ENCODE peak calls at places on chromosomes 11 and 22, in ten cellular contexts. S, T, L, H, W, I, E, P, N and F are unnamed samples.

GRCh38 chr11:60609632-60610031 is 89.8 kb upstream of the MS4A8 start:
- DNase-seq in L (no peak), P (no peak), N (no peak), T (no peak), E (no peak), I (no peak), W (no peak), S (no peak), H (no peak), F (no peak)

GRCh38 chr11:35035894-35036408 is 103.0 kb upstream of the CD44 start:
- DNase-seq in W (no peak), S (no peak), L (peak), N (no peak), E (peak), I (peak), T (no peak), P (peak), H (no peak), F (no peak)

GRCh38 chr11:3165152-3165705 is at the start of gene OSBPL5:
- DNase-seq in W (peak), L (no peak), N (peak), P (peak), T (peak), H (peak), I (peak), S (peak), E (peak), F (peak)

GRCh38 chr11:108912587-108912986 is 247.7 kb downstream of the DDX10 start:
- DNase-seq in T (no peak), I (peak), N (no peak), P (no peak), H (no peak), S (no peak), W (no peak), L (no peak), E (peak), F (no peak)

GRCh38 chr11:91926967-91927366 is 297.7 kb upstream of the FAT3 start:
- DNase-seq in S (no peak), E (no peak), P (no peak), L (no peak), N (peak), H (peak), I (no peak), T (no peak), W (no peak), F (no peak)

GRCh38 chr11:134724106-134724778 is 312.2 kb upstream of the B3GAT1 start:
- DNase-seq in T (no peak), S (no peak), N (no peak), I (no peak), E (no peak), W (no peak), L (no peak), P (no peak), H (no peak), F (no peak)

GRCh38 chr11:12480401-12480800 is 103.0 kb downstream of the PARVA start:
- DNase-seq in H (no peak), E (no peak), I (peak), W (no peak), T (no peak), P (no peak), N (no peak), L (no peak), S (no peak), F (no peak)

GRCh38 chr22:33578752-33579151 is 341.5 kb downstream of the LARGE1 start:
- DNase-seq in P (no peak), E (no peak), W (no peak), L (no peak), S (no peak), T (no peak), H (no peak), N (no peak), I (no peak), F (no peak)

GRCh38 chr11:100888836-100889235 is 201.7 kb downstream of the ARHGAP42 start:
- DNase-seq in L (no peak), T (no peak), P (no peak), W (no peak), I (no peak), N (no peak), S (no peak), H (no peak), E (peak), F (no peak)

GRCh38 chr11:104091281-104092071 is 55.0 kb downstream of the DDI1 start:
- DNase-seq in E (peak), N (no peak), H (no peak), T (no peak), S (no peak), I (no peak), W (no peak), P (no peak), L (no peak), F (no peak)

GRCh38 chr11:117096140-117096972 is 1.9 kb downstream of the SIK3 start:
- DNase-seq in L (peak), E (no peak), H (peak), I (no peak), T (peak), W (no peak), P (no peak), N (no peak), S (no peak), F (no peak)

GRCh38 chr11:126415669-126416420 is 60.4 kb downstream of the ST3GAL4 start:
- DNase-seq in T (no peak), W (no peak), L (no peak), I (no peak), S (no peak), E (no peak), H (peak), N (peak), P (no peak), F (no peak)

GRCh38 chr22:43298062-43298801 is 44.9 kb downstream of the SCUBE1 start:
- DNase-seq in E (no peak), H (no peak), L (no peak), N (no peak), W (no peak), P (no peak), I (no peak), S (peak), T (no peak), F (no peak)

GRCh38 chr11:1827095-1827797 is 7.5 kb upstream of the SYT8 start:
- DNase-seq in T (no peak), N (peak), W (peak), E (peak), P (no peak), L (no peak), S (no peak), I (peak), H (peak), F (no peak)

GRCh38 chr11:88352139-88352538 is 14.6 kb upstream of the CTSC start:
- DNase-seq in N (no peak), H (no peak), W (no peak), I (no peak), S (no peak), P (no peak), L (no peak), T (no peak), E (peak), F (no peak)

GRCh38 chr11:47766363-47767227 is 546 bp downstream of the FNBP4 start:
- DNase-seq in P (no peak), H (peak), N (peak), S (peak), E (peak), I (peak), T (peak), L (peak), W (peak), F (peak)

GRCh38 chr22:37267128-37267587 is 15.2 kb upstream of the CYTH4 start:
- DNase-seq in I (no peak), E (no peak), N (no peak), W (peak), S (no peak), T (peak), L (peak), P (no peak), H (peak), F (peak)

GRCh38 chr22:39496131-39496838 is 5.8 kb upstream of the MIEF1 start:
- DNase-seq in L (no peak), N (peak), W (peak), H (peak), S (peak), P (no peak), T (peak), I (peak), E (peak), F (peak)

GRCh38 chr11:14360976-14361375 is 2.0 kb upstream of the RRAS2 start:
- DNase-seq in T (no peak), H (no peak), I (no peak), N (no peak), S (no peak), W (no peak), P (no peak), L (no peak), E (no peak), F (no peak)

GRCh38 chr11:125128450-125128849 is 17.0 kb upstream of the TMEM218 start:
- DNase-seq in W (no peak), N (no peak), T (no peak), H (no peak), I (peak), E (peak), P (peak), L (no peak), S (no peak), F (no peak)

GRCh38 chr22:42202669-42203068 is 67.8 kb downstream of the TCF20 start:
- DNase-seq in E (peak), I (no peak), T (no peak), L (no peak), W (no peak), N (no peak), S (no peak), P (no peak), H (no peak), F (no peak)

GRCh38 chr11:128590587-128590986 is 3.2 kb upstream of the ETS1 start:
- DNase-seq in N (no peak), P (no peak), H (no peak), I (no peak), T (no peak), W (no peak), L (no peak), E (no peak), S (no peak), F (no peak)

GRCh38 chr11:37926772-37927171 is 1328.7 kb upstream of the RAG2 start:
- DNase-seq in S (no peak), L (no peak), W (no peak), H (no peak), E (peak), T (no peak), I (peak), P (no peak), N (no peak), F (no peak)

GRCh38 chr11:71338806-71339177 is 86.4 kb upstream of the SHANK2 start:
- DNase-seq in L (no peak), W (no peak), S (no peak), H (no peak), E (no peak), P (no peak), T (no peak), N (no peak), I (no peak), F (no peak)

GRCh38 chr11:70322653-70323052 is 52.2 kb downstream of the PPFIA1 start:
- DNase-seq in W (no peak), N (no peak), H (no peak), I (no peak), P (no peak), E (no peak), L (no peak), T (no peak), S (no peak), F (peak)

GRCh38 chr11:70324354-70325115 is 54.0 kb downstream of the PPFIA1 start:
- DNase-seq in P (no peak), H (no peak), E (peak), W (no peak), S (no peak), T (no peak), I (no peak), L (peak), N (no peak), F (no peak)

GRCh38 chr11:70326843-70327242 is 56.4 kb downstream of the PPFIA1 start:
- DNase-seq in P (no peak), W (no peak), S (no peak), E (no peak), H (no peak), L (no peak), N (no peak), I (no peak), T (no peak), F (no peak)

GRCh38 chr11:70326365-70326803 is 55.9 kb downstream of the PPFIA1 start:
- DNase-seq in L (no peak), S (peak), E (no peak), P (peak), I (peak), T (no peak), W (no peak), H (peak), N (peak), F (no peak)

DNA sequence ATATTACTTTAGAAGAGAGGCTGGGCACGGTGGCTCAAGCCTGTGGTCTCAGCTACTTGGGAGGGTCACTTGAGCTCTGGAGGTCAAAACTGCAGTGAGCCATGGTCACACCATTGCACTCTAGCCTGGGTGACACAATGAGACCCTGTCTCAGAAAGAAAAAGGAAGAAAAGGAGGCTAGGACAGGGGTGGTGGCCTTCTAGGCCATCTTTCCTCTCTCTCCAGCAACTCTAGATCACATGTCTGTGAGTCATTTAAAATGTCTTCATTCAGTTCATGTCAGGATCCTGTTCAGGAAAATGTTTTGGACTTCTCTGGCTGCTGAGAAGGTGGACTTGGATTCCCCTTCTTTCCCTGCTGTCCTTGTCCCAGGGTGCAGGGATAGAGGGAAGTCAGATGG is 53.3 kb downstream of the PPFIA1 start:
- DNase-seq in E (peak), P (no peak), T (no peak), S (no peak), I (peak), W (no peak), L (no peak), H (no peak), N (no peak), F (no peak)
- TF ChIP-seq CTCF in E (no peak), P (no peak), T (no peak), S (no peak), I (no peak), W (no peak), L (no peak), H (no peak), N (no peak), F (no peak)

GRCh38 chr22:40653361-40653760 is 16.8 kb upstream of the MRTFA start:
- DNase-seq in W (no peak), P (no peak), T (no peak), S (no peak), N (no peak), I (no peak), H (no peak), E (no peak), L (no peak), F (no peak)

GRCh38 chr22:40651057-40651456 is 14.5 kb upstream of the MRTFA start:
- DNase-seq in W (no peak), T (no peak), N (no peak), I (no peak), L (no peak), E (no peak), P (no peak), H (no peak), S (no peak), F (no peak)

GRCh38 chr22:40651563-40652501 is 15.3 kb upstream of the MRTFA start:
- DNase-seq in I (peak), E (peak), H (peak), T (peak), S (peak), L (peak), P (peak), N (peak), W (peak), F (peak)

DNA sequence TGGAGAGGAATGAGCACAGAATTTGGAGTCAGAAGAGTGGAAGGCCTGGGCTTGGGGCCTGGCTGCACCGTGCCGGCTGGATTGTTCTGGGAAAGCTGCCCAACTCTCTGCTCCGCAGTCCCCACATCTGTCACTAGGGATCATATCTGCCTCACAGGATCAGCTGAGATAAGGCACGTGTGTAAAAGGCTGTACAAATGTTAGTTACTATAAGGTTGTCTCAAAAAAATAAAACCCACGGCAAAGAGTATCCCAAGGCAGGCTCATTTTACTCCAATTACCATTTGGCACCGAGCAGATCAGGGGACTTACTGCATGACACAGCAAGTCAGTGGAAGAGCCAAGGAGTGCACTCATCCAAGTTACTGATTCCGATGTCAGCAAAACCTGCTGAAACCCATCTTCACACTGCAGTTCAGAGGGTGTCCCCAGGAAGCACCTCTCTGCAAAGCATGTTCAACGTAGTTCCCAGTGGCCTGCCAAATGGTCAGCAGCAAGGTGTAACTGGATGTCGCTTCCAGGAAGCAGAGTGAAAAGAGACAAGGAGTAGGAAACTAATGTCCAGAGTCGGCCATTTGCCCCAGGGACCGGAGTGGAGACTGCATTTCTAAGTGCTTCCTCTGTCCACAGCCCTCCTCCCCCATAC is 18.1 kb upstream of the MRTFA start:
- DNase-seq in P (peak), T (no peak), E (peak), L (no peak), N (peak), H (peak), W (no peak), I (peak), S (no peak), F (no peak)
- TF ChIP-seq CTCF in P (peak), T (no peak), E (peak), L (no peak), N (no peak), H (peak), W (peak), I (peak), S (no peak), F (no peak)

GRCh38 chr11:111926505-111927391 is 8.0 kb downstream of the C11orf52 start:
- DNase-seq in N (peak), T (peak), I (peak), E (peak), S (peak), W (peak), P (peak), H (peak), L (peak), F (peak)
- TF ChIP-seq CTCF in N (no peak), T (no peak), I (no peak), E (no peak), S (no peak), W (no peak), P (no peak), H (no peak), L (no peak), F (no peak)

GRCh38 chr11:102794382-102794781 is 3.6 kb downstream of the MMP1 start:
- DNase-seq in N (no peak), I (peak), W (no peak), L (peak), E (peak), P (no peak), H (no peak), T (peak), S (no peak), F (peak)
- TF ChIP-seq CTCF in N (no peak), I (no peak), W (peak), L (peak), E (peak), P (peak), H (no peak), T (peak), S (no peak), F (peak)

GRCh38 chr11:69580529-69580928 is 60.4 kb upstream of the CCND1 start:
- DNase-seq in P (no peak), N (no peak), H (no peak), W (no peak), I (no peak), L (no peak), S (no peak), T (no peak), E (no peak), F (no peak)
- TF ChIP-seq CTCF in P (no peak), N (no peak), H (no peak), W (no peak), I (no peak), L (no peak), S (no peak), T (no peak), E (no peak), F (no peak)

DNA sequence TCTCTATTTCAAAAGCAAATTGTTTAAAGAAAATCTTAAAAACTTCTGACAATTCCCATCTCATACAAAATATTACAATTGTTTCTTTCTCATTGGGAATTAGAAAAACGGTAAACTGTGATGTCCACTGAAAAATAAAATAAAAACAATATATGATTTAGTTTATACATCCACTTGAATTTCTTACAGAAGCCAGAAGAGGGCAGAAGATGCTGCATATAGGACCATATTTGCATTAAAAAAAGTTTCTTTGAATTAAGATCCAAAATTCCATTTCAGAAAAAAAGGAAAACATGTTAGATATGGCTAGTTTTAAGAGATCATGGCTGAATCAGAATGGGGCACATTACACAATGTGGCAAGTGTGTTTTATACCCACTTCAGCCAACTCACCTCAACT is 39.3 kb upstream of the LRRC4C start:
- DNase-seq in W (no peak), E (peak), P (no peak), T (no peak), S (no peak), H (no peak), N (no peak), I (peak), L (no peak), F (no peak)
- TF ChIP-seq CTCF in W (peak), E (no peak), P (no peak), T (no peak), S (no peak), H (peak), N (no peak), I (no peak), L (no peak), F (peak)

DNA sequence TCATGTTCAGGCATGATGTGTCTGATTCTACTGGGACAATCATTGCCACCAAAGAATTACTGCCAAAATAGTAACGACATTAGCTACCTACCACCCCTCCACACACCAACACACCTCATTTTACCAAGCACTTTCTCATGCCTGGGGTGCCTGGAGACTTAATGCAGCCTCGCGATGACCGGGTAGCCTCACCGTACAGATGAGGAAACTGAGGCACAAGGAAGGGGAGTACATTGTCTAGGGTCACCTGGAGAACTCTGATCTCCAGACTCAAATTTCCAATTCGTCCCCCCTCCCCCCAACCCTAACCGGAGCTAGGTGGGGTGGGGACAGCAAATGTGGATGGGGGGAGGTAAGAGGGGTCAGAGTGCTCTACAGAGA is 2.7 kb upstream of the RTN4RL2 start:
- DNase-seq in H (no peak), T (no peak), N (no peak), S (no peak), I (no peak), P (no peak), L (no peak), W (no peak), E (no peak), F (no peak)
- TF ChIP-seq CTCF in H (no peak), T (no peak), N (no peak), S (no peak), I (no peak), P (no peak), L (no peak), W (no peak), E (no peak), F (peak)

GRCh38 chr11:123434262-123434661 is 4.2 kb downstream of the GRAMD1B start:
- DNase-seq in S (no peak), H (peak), T (peak), E (peak), N (no peak), L (peak), W (no peak), I (peak), P (no peak), F (no peak)
- TF ChIP-seq CTCF in S (no peak), H (peak), T (no peak), E (no peak), N (no peak), L (peak), W (peak), I (peak), P (peak), F (no peak)